ENCODE peak calls at places on chromosome 5, in four cellular contexts. L is left ventricle myocardium inferior, H is epithelial cell of proximal tubule, N is PC-3. X is an unnamed sample.

GRCh38 chr5:109644829-109645228 is 44.9 kb upstream of the MAN2A1 start:
- DNase-seq in L (no peak), N (no peak), H (no peak), X (no peak)

GRCh38 chr5:157860898-157861894 is 2.3 kb upstream of the CLINT1 start:
- DNase-seq in N (no peak), H (no peak), L (no peak), X (no peak)

GRCh38 chr5:146091881-146092280 is 13.5 kb downstream of the PLAC8L1 start:
- DNase-seq in H (no peak), N (no peak), L (no peak), X (no peak)

GRCh38 chr5:34881246-34881645 is 34.1 kb downstream of the RAD1 start:
- DNase-seq in N (no peak), H (no peak), L (no peak), X (no peak)

GRCh38 chr5:79962580-79963222 is 28.4 kb downstream of the MTX3 start:
- DNase-seq in N (peak; percentile 53), H (no peak), L (no peak), X (no peak)

GRCh38 chr5:111271885-111272284 is 47.7 kb downstream of the CAMK4 start:
- DNase-seq in L (no peak), H (no peak), N (no peak), X (peak; percentile 7)

GRCh38 chr5:58040851-58041250 is 419.0 kb downstream of the PLK2 start:
- DNase-seq in L (no peak), N (no peak), H (no peak), X (no peak)

GRCh38 chr5:7676455-7676854 is 174.5 kb downstream of the CFAP90 start:
- DNase-seq in L (no peak), N (no peak), H (no peak), X (no peak)

GRCh38 chr5:4738298-4738697 is 401.8 kb upstream of the ADAMTS16 start:
- DNase-seq in H (no peak), N (no peak), L (no peak), X (no peak)

GRCh38 chr5:53677632-53678031 is 117.2 kb downstream of the NDUFS4 start:
- DNase-seq in H (no peak), L (no peak), N (no peak), X (no peak)

GRCh38 chr5:141960018-141960417 is 2.0 kb upstream of the PCDH12 start:
- DNase-seq in L (no peak), H (no peak), N (no peak), X (no peak)

GRCh38 chr5:77606279-77606678 is 32.2 kb downstream of the OTP start:
- DNase-seq in H (no peak), L (no peak), N (no peak), X (no peak)

GRCh38 chr5:3381206-3381825 is 214.3 kb upstream of the IRX1 start:
- DNase-seq in L (no peak), N (no peak), H (no peak), X (no peak)

GRCh38 chr5:62621280-62621679 is 42.7 kb downstream of the LRRC70 start:
- DNase-seq in H (no peak), L (no peak), N (no peak), X (no peak)

GRCh38 chr5:107772418-107773310 is 101.9 kb upstream of the EFNA5 start:
- DNase-seq in H (no peak), N (no peak), L (peak; percentile 18), X (no peak)

GRCh38 chr5:170266570-170267379 is 30.8 kb downstream of the LCP2 start:
- DNase-seq in N (no peak), L (no peak), H (no peak), X (no peak)

GRCh38 chr5:59130441-59130840 is 547.6 kb downstream of the RAB3C start:
- DNase-seq in H (no peak), L (no peak), N (no peak), X (peak; percentile 25)

GRCh38 chr5:57338068-57338848 is 144.4 kb downstream of the ACTBL2 start:
- DNase-seq in H (no peak), N (peak; percentile 62), L (no peak), X (peak; percentile 57)

GRCh38 chr5:1312993-1313833 is 18.3 kb upstream of the TERT start:
- DNase-seq in L (no peak), N (no peak), H (no peak), X (no peak)

GRCh38 chr5:16867585-16867953 is 68.5 kb downstream of the MYO10 start:
- DNase-seq in N (no peak), L (no peak), H (no peak), X (no peak)

GRCh38 chr5:94361161-94361560 is 257.2 kb downstream of the KIAA0825 start:
- DNase-seq in H (no peak), N (no peak), L (no peak), X (no peak)

GRCh38 chr5:172929371-172929838 is 29.8 kb upstream of the RPL26L1 start:
- DNase-seq in L (no peak), H (no peak), N (no peak), X (peak; percentile 52)

GRCh38 chr5:178583279-178583678 is 6.9 kb downstream of the COL23A1 start:
- DNase-seq in H (no peak), L (no peak), N (no peak), X (no peak)

GRCh38 chr5:72243706-72244105 is 76.3 kb downstream of the MRPS27 start:
- DNase-seq in L (no peak), H (no peak), N (no peak), X (no peak)

GRCh38 chr5:51890435-51891116 is 507.3 kb downstream of the ISL1 start:
- DNase-seq in L (no peak), H (no peak), N (no peak), X (no peak)

GRCh38 chr5:97163790-97164285 is 19.2 kb downstream of the RIOK2 start:
- DNase-seq in N (no peak), H (no peak), L (no peak), X (no peak)

GRCh38 chr5:133285583-133286021 is 233.8 kb downstream of the HSPA4 start:
- DNase-seq in L (peak; percentile 73), N (peak; percentile 90), H (peak; percentile 42), X (peak; percentile 18)

GRCh38 chr5:10583663-10584572 is 20.0 kb downstream of the ANKRD33B start:
- DNase-seq in N (no peak), L (no peak), H (no peak), X (no peak)

GRCh38 chr5:174735498-174736350 is 11.3 kb downstream of the MSX2 start:
- DNase-seq in N (peak; percentile 62), H (no peak), L (no peak), X (no peak)

GRCh38 chr5:1929108-1929991 is 46.6 kb upstream of the IRX4 start:
- DNase-seq in N (no peak), H (no peak), L (no peak), X (no peak)

GRCh38 chr5:111144352-111144930 is 52.3 kb downstream of the WDR36 start:
- DNase-seq in H (no peak), L (no peak), N (no peak), X (peak; percentile 53)

GRCh38 chr5:72597456-72597948 is 90.3 kb upstream of the ZNF366 start:
- DNase-seq in H (no peak), L (no peak), N (peak; percentile 31), X (peak; percentile 93)

GRCh38 chr5:139394123-139394653 is 716 bp downstream of the PROB1 start:
- DNase-seq in L (peak; percentile 62), N (no peak), H (no peak), X (no peak)

GRCh38 chr5:139394654-139395566 is at the start of gene PROB1:
- DNase-seq in L (peak; percentile 77), H (no peak), N (no peak), X (no peak)

GRCh38 chr5:139392678-139393496 is 2.0 kb downstream of the PROB1 start:
- DNase-seq in L (peak; percentile 58), H (no peak), N (peak; percentile 79), X (peak; percentile 48)

GRCh38 chr5:139392324-139392677 is 2.6 kb upstream of the MZB1 start:
- DNase-seq in H (no peak), N (no peak), L (no peak), X (no peak)

GRCh38 chr5:139393497-139394122 is 1.3 kb downstream of the PROB1 start:
- DNase-seq in L (no peak), H (no peak), N (no peak), X (no peak)
- H3K4me3 ChIP-seq in L (peak overlapping the region; percentile 77), H (peak overlapping the region; percentile 53), N (peak overlapping the region; percentile 87), X (no peak overlapping the region)

GRCh38 chr5:83608122-83608521 is 112.5 kb downstream of the HAPLN1 start:
- DNase-seq in L (no peak), N (peak; percentile 67), H (no peak), X (peak; percentile 66)
- TF ChIP-seq CTCF in L (peak; percentile 53), N (peak; percentile 68), H (peak; percentile 74), X (peak; percentile 74)

GRCh38 chr5:74624931-74625505 is 15.5 kb downstream of the ENC1 start:
- DNase-seq in N (no peak), L (no peak), H (no peak), X (no peak)

GRCh38 chr5:74626386-74627222 is 13.9 kb downstream of the ENC1 start:
- DNase-seq in N (no peak), H (no peak), L (no peak), X (no peak)

GRCh38 chr5:74625742-74626241 is 14.7 kb downstream of the ENC1 start:
- DNase-seq in H (no peak), N (no peak), L (no peak), X (peak; percentile 79)

GRCh38 chr5:74629326-74629725 is 11.2 kb downstream of the ENC1 start:
- DNase-seq in N (no peak), H (no peak), L (no peak), X (no peak)

GRCh38 chr5:74627511-74628120 is 12.9 kb downstream of the ENC1 start:
- DNase-seq in H (no peak), L (no peak), N (no peak), X (no peak)
- H3K4me3 ChIP-seq in H (no peak overlapping the region), L (no peak overlapping the region), N (no peak overlapping the region), X (no peak overlapping the region)

GRCh38 chr5:156326718-156327259 is at the start of gene SGCD:
- DNase-seq in L (peak; percentile 71), N (no peak), H (peak; percentile 1), X (peak; percentile 88)
- TF ChIP-seq CTCF in L (peak; percentile 13), N (no peak), H (no peak), X (peak; percentile 13)

GRCh38 chr5:38755171-38755570 is 90.6 kb upstream of the OSMR start:
- DNase-seq in L (no peak), H (no peak), N (peak; percentile 77), X (peak; percentile 23)
- H3K4me3 ChIP-seq in L (no peak overlapping the region), H (no peak overlapping the region), N (no peak overlapping the region), X (no peak overlapping the region)

DNA sequence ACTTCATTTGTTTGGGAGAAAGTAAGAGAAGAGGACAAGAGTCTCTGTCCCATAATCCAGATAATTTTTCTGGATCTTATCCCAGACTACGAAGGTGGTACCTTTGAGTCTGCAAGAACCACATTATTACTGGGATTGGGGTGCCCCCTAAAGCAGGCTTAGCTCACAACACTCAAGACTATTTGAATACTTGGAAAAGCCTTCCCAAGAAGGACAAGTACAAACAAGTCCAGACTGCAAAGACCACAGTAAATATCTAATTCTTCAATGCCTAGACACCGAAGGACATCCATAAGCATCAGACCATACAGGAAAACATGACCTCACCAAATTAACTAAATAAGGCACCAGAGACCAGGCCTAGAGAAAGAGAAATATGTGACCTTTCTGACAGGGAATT is 40.2 kb upstream of the TMED7 start:
- DNase-seq in H (no peak), L (no peak), N (no peak), X (no peak)
- TF ChIP-seq CTCF in H (no peak), L (no peak), N (no peak), X (no peak)